ENCODE peak calls at places on chromosomes 12 and 14, in ten cellular contexts. N, M, U, F, A, G, C, J, T and D are unnamed samples.

GRCh38 chr14:104678901-104679705 is 10.3 kb upstream of the INF2 start:
- DNase-seq in C (peak; percentile 51), A (no peak), G (no peak), U (no peak), M (no peak), T (no peak), J (no peak), N (no peak), F (no peak), D (no peak)

GRCh38 chr14:65301862-65302539 is 110.5 kb upstream of the FUT8 start:
- DNase-seq in M (no peak), C (no peak), J (no peak), T (no peak), G (no peak), F (no peak), U (no peak), A (no peak), N (no peak), D (no peak)

GRCh38 chr12:95417372-95417771 is 56.6 kb upstream of the METAP2 start:
- DNase-seq in N (no peak), M (no peak), F (no peak), G (no peak), T (no peak), U (peak; percentile 56), C (no peak), J (no peak), A (no peak), D (no peak)

GRCh38 chr14:88895116-88895515 is 70.7 kb downstream of the TTC8 start:
- DNase-seq in C (no peak), T (no peak), U (peak; percentile 74), J (peak; percentile 27), M (no peak), N (no peak), G (peak; percentile 35), A (no peak), F (no peak), D (no peak)

GRCh38 chr14:70047598-70048312 is 141.0 kb downstream of the SLC8A3 start:
- DNase-seq in C (no peak), M (no peak), T (no peak), U (no peak), G (no peak), J (no peak), A (no peak), F (no peak), N (no peak), D (no peak)

GRCh38 chr12:5511644-5512584 is 80.0 kb downstream of the NTF3 start:
- DNase-seq in J (peak; percentile 56), N (no peak), U (peak; percentile 81), C (no peak), T (no peak), M (no peak), G (no peak), A (no peak), F (no peak), D (no peak)

GRCh38 chr12:96403870-96404269 is 3.6 kb upstream of the CDK17 start:
- DNase-seq in F (no peak), C (no peak), M (no peak), J (no peak), G (no peak), A (no peak), T (no peak), N (no peak), U (no peak), D (no peak)

GRCh38 chr14:22699801-22700564 is 55.8 kb upstream of the OR6J1 start:
- DNase-seq in G (no peak), N (no peak), A (no peak), C (no peak), T (no peak), M (no peak), J (peak; percentile 48), F (no peak), U (peak; percentile 7), D (no peak)

GRCh38 chr12:131218291-131219172 is 264.8 kb downstream of the ADGRD1 start:
- DNase-seq in A (no peak), F (no peak), M (no peak), U (no peak), C (no peak), J (no peak), T (peak; percentile 67), G (no peak), N (no peak), D (no peak)

GRCh38 chr12:121453022-121453360 is 53.1 kb downstream of the RNF34 start:
- DNase-seq in N (no peak), T (peak; percentile 82), M (no peak), C (no peak), U (no peak), F (no peak), A (no peak), J (no peak), G (no peak), D (no peak)

GRCh38 chr12:90695415-90695814 is 259.6 kb downstream of the CCER1 start:
- DNase-seq in A (no peak), C (no peak), J (peak; percentile 18), N (no peak), M (no peak), U (peak; percentile 16), G (no peak), T (no peak), F (no peak), D (no peak)

GRCh38 chr14:92360666-92361370 is 37.9 kb downstream of the SLC24A4 start:
- DNase-seq in A (no peak), N (no peak), F (no peak), M (no peak), J (no peak), C (no peak), T (no peak), U (peak; percentile 6), G (no peak), D (no peak)

GRCh38 chr12:79454338-79454777 is 236.4 kb downstream of the PAWR start:
- DNase-seq in J (peak; percentile 38), A (no peak), G (peak; percentile 51), M (no peak), U (peak; percentile 71), N (no peak), C (no peak), T (no peak), F (no peak), D (no peak)

GRCh38 chr12:50614167-50614762 is 109.5 kb downstream of the DIP2B start:
- DNase-seq in J (peak; percentile 81), T (no peak), F (no peak), G (no peak), M (no peak), C (no peak), A (no peak), N (no peak), U (peak; percentile 36), D (no peak)

GRCh38 chr12:54393350-54393655 is 8.8 kb upstream of the ZNF385A start:
- DNase-seq in N (no peak), C (no peak), F (no peak), A (no peak), G (no peak), M (no peak), T (no peak), U (no peak), J (no peak), D (no peak)

GRCh38 chr12:30098677-30099076 is 314.9 kb upstream of the TMTC1 start:
- DNase-seq in A (no peak), J (no peak), M (no peak), N (no peak), F (no peak), G (no peak), U (no peak), T (no peak), C (no peak), D (no peak)